ENCODE peak calls at places on chromosomes 2 and 18, in five cellular contexts. One of them, this sample, is unnamed. For H3K4me1, the result is how much of the 10 kb centered on the place peaks cover.

GRCh38 chr18:58297198-58297597 is 253.2 kb downstream of the NEDD4L start:
- DNase-seq in tibial artery: no peak
- DNase-seq in A549: no peak
- DNase-seq in adrenal gland: no peak
- DNase-seq in spleen: no peak
- DNase-seq in this sample: no peak

GRCh38 chr2:167579826-167580225 is 667.6 kb downstream of the STK39 start:
- DNase-seq in tibial artery: no peak
- DNase-seq in A549: no peak
- DNase-seq in adrenal gland: no peak
- DNase-seq in spleen: no peak
- DNase-seq in this sample: peak

GRCh38 chr18:72868666-72869661 is 1.2 kb upstream of the NETO1 start:
- DNase-seq in tibial artery: no peak
- DNase-seq in A549: no peak
- DNase-seq in adrenal gland: no peak
- DNase-seq in spleen: peak
- DNase-seq in this sample: no peak

GRCh38 chr18:34978953-34979608 is 62.1 kb upstream of the MAPRE2 start:
- DNase-seq in tibial artery: peak
- DNase-seq in A549: peak
- DNase-seq in adrenal gland: peak
- DNase-seq in spleen: peak
- DNase-seq in this sample: no peak

GRCh38 chr2:68188831-68189230 is 31.1 kb downstream of the PNO1 start:
- DNase-seq in tibial artery: no peak
- DNase-seq in A549: no peak
- DNase-seq in adrenal gland: no peak
- DNase-seq in spleen: no peak
- DNase-seq in this sample: no peak

GRCh38 chr2:97751752-97752151 is 38.4 kb downstream of the ZAP70 start:
- DNase-seq in tibial artery: no peak
- DNase-seq in A549: no peak
- DNase-seq in adrenal gland: no peak
- DNase-seq in spleen: peak
- DNase-seq in this sample: no peak

GRCh38 chr2:113175101-113175628 is 1.4 kb downstream of the PSD4 start:
- DNase-seq in tibial artery: peak
- DNase-seq in A549: no peak
- DNase-seq in adrenal gland: no peak
- DNase-seq in spleen: peak
- DNase-seq in this sample: no peak

GRCh38 chr18:58669731-58670379 is 1.4 kb upstream of the MALT1 start:
- DNase-seq in tibial artery: no peak
- DNase-seq in A549: peak
- DNase-seq in adrenal gland: no peak
- DNase-seq in spleen: no peak
- DNase-seq in this sample: no peak

GRCh38 chr2:168461942-168462331 is 5.9 kb downstream of the CERS6 start:
- DNase-seq in tibial artery: no peak
- DNase-seq in A549: no peak
- DNase-seq in adrenal gland: no peak
- DNase-seq in spleen: no peak
- DNase-seq in this sample: no peak

GRCh38 chr2:127101048-127101611 is 5.8 kb downstream of the BIN1 start:
- DNase-seq in tibial artery: peak
- DNase-seq in A549: no peak
- DNase-seq in adrenal gland: no peak
- DNase-seq in spleen: peak
- DNase-seq in this sample: no peak

GRCh38 chr2:127103243-127104165 is 3.5 kb downstream of the BIN1 start:
- DNase-seq in tibial artery: peak
- DNase-seq in A549: no peak
- DNase-seq in adrenal gland: peak
- DNase-seq in spleen: peak
- DNase-seq in this sample: no peak

GRCh38 chr2:127102464-127103242 is 4.3 kb downstream of the BIN1 start:
- DNase-seq in tibial artery: peak
- DNase-seq in A549: no peak
- DNase-seq in adrenal gland: no peak
- DNase-seq in spleen: peak
- DNase-seq in this sample: no peak

GRCh38 chr2:127100261-127101047 is 6.5 kb downstream of the BIN1 start:
- DNase-seq in tibial artery: no peak
- DNase-seq in A549: peak
- DNase-seq in adrenal gland: no peak
- DNase-seq in spleen: peak
- DNase-seq in this sample: no peak

DNA sequence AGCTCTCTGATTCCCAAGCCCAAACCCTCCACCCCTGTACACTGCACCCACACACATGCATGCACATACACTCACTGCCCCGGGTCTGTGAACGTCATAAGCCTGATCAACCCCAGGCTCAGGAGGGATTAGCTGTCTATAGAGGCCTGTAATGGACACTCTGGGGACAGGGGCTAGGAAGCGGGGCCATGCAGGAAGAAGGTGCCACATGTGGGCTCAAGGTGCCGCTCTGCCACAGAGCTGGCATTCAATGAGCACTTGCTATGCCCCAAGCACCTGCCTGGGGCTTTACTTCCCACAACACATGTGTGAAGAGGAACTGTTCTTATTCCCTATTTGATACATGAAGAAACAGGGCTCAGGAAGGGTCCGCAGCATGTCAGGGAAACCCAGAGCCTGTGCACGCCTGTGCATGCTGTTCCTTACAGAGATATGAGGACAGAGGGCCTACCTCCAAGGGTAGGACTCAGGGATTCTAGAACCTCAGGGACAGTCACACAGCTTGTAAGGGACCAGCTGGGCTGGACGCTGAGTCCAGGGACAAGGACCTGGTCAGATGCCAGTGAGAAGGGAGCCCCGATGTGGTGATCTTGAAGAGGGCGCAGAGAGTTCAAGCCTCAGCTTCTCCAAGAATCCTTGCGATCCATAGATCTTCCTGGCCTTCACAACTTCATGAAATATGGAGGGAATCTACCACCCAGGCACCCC is 5.0 kb downstream of the BIN1 start:
- DNase-seq in tibial artery: no peak
- DNase-seq in A549: no peak
- DNase-seq in adrenal gland: no peak
- DNase-seq in spleen: peak
- DNase-seq in this sample: no peak
- H3K4me1 ChIP-seq in tibial artery: under half
- H3K4me1 ChIP-seq in A549: half or more
- H3K4me1 ChIP-seq in adrenal gland: half or more
- H3K4me1 ChIP-seq in spleen: half or more
- H3K4me1 ChIP-seq in this sample: half or more

GRCh38 chr2:44246840-44247369 is 28.4 kb upstream of the SLC3A1 start:
- DNase-seq in tibial artery: no peak
- DNase-seq in A549: no peak
- DNase-seq in adrenal gland: no peak
- DNase-seq in spleen: no peak
- DNase-seq in this sample: no peak

GRCh38 chr2:44246436-44246835 is 28.8 kb upstream of the SLC3A1 start:
- DNase-seq in tibial artery: no peak
- DNase-seq in A549: no peak
- DNase-seq in adrenal gland: no peak
- DNase-seq in spleen: no peak
- DNase-seq in this sample: no peak

GRCh38 chr2:44245068-44245861 is 30.0 kb upstream of the SLC3A1 start:
- DNase-seq in tibial artery: no peak
- DNase-seq in A549: no peak
- DNase-seq in adrenal gland: no peak
- DNase-seq in spleen: no peak
- DNase-seq in this sample: no peak

GRCh38 chr2:44250376-44250775 is 24.9 kb upstream of the SLC3A1 start:
- DNase-seq in tibial artery: no peak
- DNase-seq in A549: no peak
- DNase-seq in adrenal gland: no peak
- DNase-seq in spleen: no peak
- DNase-seq in this sample: no peak

DNA sequence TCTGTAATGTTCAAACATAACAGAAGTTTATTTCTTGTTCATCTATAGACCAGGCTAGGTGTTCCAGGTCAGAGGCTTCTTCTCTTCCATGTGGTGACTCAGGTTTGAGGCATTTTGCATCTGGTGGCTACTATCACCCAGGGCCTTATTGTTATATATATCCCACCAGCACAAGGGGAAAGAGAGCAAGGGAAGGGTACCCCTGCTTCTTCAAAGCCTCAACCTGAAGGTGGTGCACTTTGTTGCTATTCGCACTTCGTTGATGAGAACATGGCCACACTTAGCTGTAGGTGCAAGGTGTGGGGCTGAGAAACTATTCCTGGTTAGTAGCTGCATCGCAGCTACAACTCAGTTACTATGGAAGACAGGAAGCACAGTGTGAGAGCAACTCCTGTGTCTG is 27.4 kb upstream of the SLC3A1 start:
- DNase-seq in tibial artery: no peak
- DNase-seq in A549: no peak
- DNase-seq in adrenal gland: no peak
- DNase-seq in spleen: no peak
- DNase-seq in this sample: no peak
- TF ChIP-seq CTCF in tibial artery: no peak
- TF ChIP-seq CTCF in A549: peak
- TF ChIP-seq CTCF in adrenal gland: no peak
- TF ChIP-seq CTCF in spleen: no peak
- TF ChIP-seq CTCF in this sample: no peak

GRCh38 chr2:60525859-60526258 is 27.6 kb downstream of the BCL11A start:
- DNase-seq in tibial artery: no peak
- DNase-seq in A549: no peak
- DNase-seq in adrenal gland: no peak
- DNase-seq in spleen: no peak
- DNase-seq in this sample: no peak
- H3K4me1 ChIP-seq in tibial artery: under half
- H3K4me1 ChIP-seq in A549: under half
- H3K4me1 ChIP-seq in adrenal gland: under half
- H3K4me1 ChIP-seq in spleen: half or more
- H3K4me1 ChIP-seq in this sample: under half

GRCh38 chr2:223994562-223995162 is 37.4 kb downstream of the MRPL44 start:
- DNase-seq in tibial artery: no peak
- DNase-seq in A549: no peak
- DNase-seq in adrenal gland: no peak
- DNase-seq in spleen: no peak
- DNase-seq in this sample: no peak

GRCh38 chr2:223993634-223994232 is 36.5 kb downstream of the MRPL44 start:
- DNase-seq in tibial artery: no peak
- DNase-seq in A549: peak
- DNase-seq in adrenal gland: peak
- DNase-seq in spleen: no peak
- DNase-seq in this sample: peak

GRCh38 chr2:223991611-223992010 is 34.3 kb downstream of the MRPL44 start:
- DNase-seq in tibial artery: no peak
- DNase-seq in A549: no peak
- DNase-seq in adrenal gland: no peak
- DNase-seq in spleen: no peak
- DNase-seq in this sample: no peak

GRCh38 chr2:223989860-223990237 is 32.6 kb downstream of the MRPL44 start:
- DNase-seq in tibial artery: no peak
- DNase-seq in A549: no peak
- DNase-seq in adrenal gland: no peak
- DNase-seq in spleen: no peak
- DNase-seq in this sample: no peak

GRCh38 chr2:223989206-223989859 is 32.1 kb downstream of the MRPL44 start:
- DNase-seq in tibial artery: no peak
- DNase-seq in A549: no peak
- DNase-seq in adrenal gland: no peak
- DNase-seq in spleen: no peak
- DNase-seq in this sample: no peak
- TF ChIP-seq CTCF in tibial artery: no peak
- TF ChIP-seq CTCF in A549: no peak
- TF ChIP-seq CTCF in adrenal gland: no peak
- TF ChIP-seq CTCF in spleen: no peak
- TF ChIP-seq CTCF in this sample: no peak

GRCh38 chr2:66538291-66538690 is 103.4 kb downstream of the MEIS1 start:
- DNase-seq in tibial artery: no peak
- DNase-seq in A549: no peak
- DNase-seq in adrenal gland: no peak
- DNase-seq in spleen: no peak
- DNase-seq in this sample: no peak

GRCh38 chr2:66541646-66542045 is 106.7 kb downstream of the MEIS1 start:
- DNase-seq in tibial artery: no peak
- DNase-seq in A549: no peak
- DNase-seq in adrenal gland: no peak
- DNase-seq in spleen: no peak
- DNase-seq in this sample: no peak

GRCh38 chr2:66537001-66537400 is 102.1 kb downstream of the MEIS1 start:
- DNase-seq in tibial artery: no peak
- DNase-seq in A549: no peak
- DNase-seq in adrenal gland: no peak
- DNase-seq in spleen: no peak
- DNase-seq in this sample: no peak

GRCh38 chr2:66536290-66536673 is 101.4 kb downstream of the MEIS1 start:
- DNase-seq in tibial artery: no peak
- DNase-seq in A549: no peak
- DNase-seq in adrenal gland: no peak
- DNase-seq in spleen: no peak
- DNase-seq in this sample: no peak

GRCh38 chr2:66539452-66539851 is 104.5 kb downstream of the MEIS1 start:
- DNase-seq in tibial artery: no peak
- DNase-seq in A549: no peak
- DNase-seq in adrenal gland: no peak
- DNase-seq in spleen: no peak
- DNase-seq in this sample: no peak
- H3K4me1 ChIP-seq in tibial artery: under half
- H3K4me1 ChIP-seq in A549: under half
- H3K4me1 ChIP-seq in adrenal gland: half or more
- H3K4me1 ChIP-seq in spleen: under half
- H3K4me1 ChIP-seq in this sample: under half

GRCh38 chr2:201964011-201964410 is 69.6 kb upstream of the FZD7 start:
- DNase-seq in tibial artery: no peak
- DNase-seq in A549: no peak
- DNase-seq in adrenal gland: no peak
- DNase-seq in spleen: no peak
- DNase-seq in this sample: no peak
- TF ChIP-seq CTCF in tibial artery: no peak
- TF ChIP-seq CTCF in A549: no peak
- TF ChIP-seq CTCF in adrenal gland: no peak
- TF ChIP-seq CTCF in spleen: no peak
- TF ChIP-seq CTCF in this sample: no peak

DNA sequence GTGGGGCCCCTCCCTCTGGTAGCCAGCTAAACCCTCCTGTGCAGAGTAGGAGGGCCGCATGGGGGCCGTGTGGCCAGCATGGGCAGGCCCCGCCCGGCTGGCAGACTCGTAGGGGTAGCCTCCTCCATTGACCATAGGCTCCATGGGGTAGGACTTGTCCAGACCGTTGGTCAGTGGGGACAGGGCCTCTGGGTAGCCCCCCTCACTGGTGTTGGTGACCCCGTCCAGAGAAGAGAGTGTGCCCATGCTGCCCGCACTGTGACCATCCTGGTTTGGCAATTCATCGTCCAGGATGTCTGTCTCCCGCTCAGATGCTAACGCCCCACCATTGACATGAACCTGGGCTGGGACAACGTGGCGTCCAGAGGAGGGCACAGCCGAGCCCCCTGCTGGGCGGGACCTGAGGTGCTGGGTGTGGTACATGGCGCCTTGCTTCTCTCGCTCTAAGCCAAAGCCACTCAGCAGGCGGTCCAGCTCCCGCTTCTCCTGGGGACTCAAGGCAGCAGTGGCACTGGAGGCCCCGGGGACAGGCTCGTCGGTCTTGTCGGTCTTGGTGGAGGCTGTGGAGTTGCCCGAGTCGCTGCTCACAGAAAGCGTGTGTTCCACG is 154.3 kb downstream of the TNS1 start:
- DNase-seq in tibial artery: no peak
- DNase-seq in A549: no peak
- DNase-seq in adrenal gland: no peak
- DNase-seq in spleen: no peak
- DNase-seq in this sample: no peak
- H3K4me1 ChIP-seq in tibial artery: half or more
- H3K4me1 ChIP-seq in A549: under half
- H3K4me1 ChIP-seq in adrenal gland: half or more
- H3K4me1 ChIP-seq in spleen: half or more
- H3K4me1 ChIP-seq in this sample: half or more